ENCODE peak calls at places on chromosomes 12 and 14, in ten cellular contexts. M, D, Z, H, U, S, F, A, X and Y are unnamed samples.

GRCh38 chr14:101127239-101127638 is 223.7 kb upstream of the RTL1 start:
- DNase-seq in M (no peak), D (no peak), Z (no peak), H (no peak), U (no peak), S (no peak), F (no peak), A (peak; percentile 9), X (peak; percentile 2), Y (no peak)

GRCh38 chr12:57626111-57626928 is 6.7 kb downstream of the B4GALNT1 start:
- DNase-seq in M (no peak), D (no peak), Z (no peak), H (peak; percentile 17), U (no peak), S (no peak), F (no peak), A (no peak), X (no peak), Y (no peak)

GRCh38 chr14:58082011-58082410 is 70.0 kb downstream of the ARMH4 start:
- DNase-seq in M (no peak), D (no peak), Z (no peak), H (no peak), U (no peak), S (no peak), F (no peak), A (no peak), X (no peak), Y (no peak)

GRCh38 chr14:92531151-92531873 is 17.7 kb downstream of the RIN3 start:
- DNase-seq in M (no peak), D (no peak), Z (no peak), H (no peak), U (no peak), S (no peak), F (no peak), A (no peak), X (no peak), Y (no peak)

GRCh38 chr14:50272498-50272897 is 39.5 kb downstream of the L2HGDH start:
- DNase-seq in M (no peak), D (no peak), Z (no peak), H (no peak), U (no peak), S (no peak), F (no peak), A (no peak), X (no peak), Y (no peak)

GRCh38 chr12:70008944-70009343 is 183.9 kb downstream of the MYRFL start:
- DNase-seq in M (no peak), D (no peak), Z (no peak), H (no peak), U (no peak), S (no peak), F (no peak), A (no peak), X (no peak), Y (no peak)

GRCh38 chr12:24760606-24761378 is 188.1 kb downstream of the BCAT1 start:
- DNase-seq in M (no peak), D (no peak), Z (no peak), H (no peak), U (no peak), S (no peak), F (no peak), A (no peak), X (no peak), Y (no peak)

GRCh38 chr12:56257491-56258067 is 605 bp downstream of the ANKRD52 start:
- DNase-seq in M (peak; percentile 38), D (peak; percentile 36), Z (no peak), H (no peak), U (peak; percentile 46), S (peak; percentile 63), F (peak; percentile 77), A (no peak), X (no peak), Y (peak; percentile 54)

GRCh38 chr12:25924535-25925001 is 33.9 kb upstream of the RASSF8 start:
- DNase-seq in M (no peak), D (no peak), Z (no peak), H (no peak), U (no peak), S (no peak), F (no peak), A (no peak), X (no peak), Y (no peak)

GRCh38 chr12:15752780-15753179 is 36.4 kb downstream of the EPS8 start:
- DNase-seq in M (no peak), D (no peak), Z (no peak), H (no peak), U (no peak), S (no peak), F (no peak), A (no peak), X (no peak), Y (no peak)

GRCh38 chr14:23481992-23482813 is 12.7 kb downstream of the NGDN start:
- DNase-seq in M (no peak), D (no peak), Z (no peak), H (no peak), U (no peak), S (no peak), F (no peak), A (no peak), X (no peak), Y (no peak)

GRCh38 chr14:105939810-105940508 is 413.6 kb downstream of the TMEM121 start:
- DNase-seq in M (no peak), D (no peak), Z (no peak), H (peak; percentile 7), U (no peak), S (no peak), F (no peak), A (peak; percentile 22), X (no peak), Y (no peak)

GRCh38 chr12:53543539-53543938 is 36.3 kb upstream of the NPFF start:
- DNase-seq in M (peak; percentile 19), D (peak; percentile 57), Z (peak; percentile 63), H (peak; percentile 41), U (peak; percentile 73), S (peak; percentile 74), F (peak; percentile 46), A (peak; percentile 48), X (peak; percentile 55), Y (peak; percentile 40)

GRCh38 chr14:51208982-51209381 is 31.1 kb upstream of the TMX1 start:
- DNase-seq in M (no peak), D (no peak), Z (no peak), H (no peak), U (no peak), S (no peak), F (no peak), A (no peak), X (no peak), Y (no peak)

GRCh38 chr14:51604078-51604477 is 47.6 kb upstream of the FRMD6 start:
- DNase-seq in M (no peak), D (no peak), Z (no peak), H (no peak), U (no peak), S (no peak), F (no peak), A (no peak), X (no peak), Y (no peak)

GRCh38 chr12:94173660-94174265 is 25.4 kb downstream of the PLXNC1 start:
- DNase-seq in M (no peak), D (no peak), Z (no peak), H (no peak), U (no peak), S (no peak), F (no peak), A (no peak), X (no peak), Y (no peak)

GRCh38 chr12:72632286-72632685 is 360.1 kb downstream of the TRHDE start:
- DNase-seq in M (no peak), D (no peak), Z (no peak), H (no peak), U (no peak), S (no peak), F (no peak), A (no peak), X (no peak), Y (no peak)

GRCh38 chr12:49716546-49716945 is 9.3 kb upstream of the FMNL3 start:
- DNase-seq in M (no peak), D (no peak), Z (no peak), H (no peak), U (no peak), S (no peak), F (no peak), A (no peak), X (no peak), Y (no peak)

DNA sequence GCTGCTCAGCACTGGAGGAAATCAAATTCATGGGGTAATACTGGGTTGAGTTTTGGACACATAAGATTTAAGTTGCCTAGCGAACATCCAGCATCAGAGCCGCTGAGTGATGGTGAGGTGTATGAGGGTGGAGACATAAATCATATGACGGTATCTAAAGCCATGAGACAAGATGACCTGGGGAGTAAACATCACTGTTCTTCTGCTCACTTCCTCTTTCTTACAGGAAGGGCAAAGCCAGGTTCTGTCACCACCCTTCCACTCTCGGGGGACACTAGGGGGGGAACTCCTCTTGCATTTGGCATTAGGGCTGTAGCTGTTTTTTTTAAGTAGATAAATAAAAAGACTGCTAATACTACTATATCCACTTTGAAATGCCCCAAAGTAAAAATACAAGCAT is 24.0 kb downstream of the PRDM4 start:
- DNase-seq in M (no peak), D (no peak), Z (no peak), H (no peak), U (no peak), S (no peak), F (no peak), A (no peak), X (no peak), Y (no peak)
- TF ChIP-seq CTCF in M (no peak), D (no peak), Z (no peak), H (no peak), U (no peak), S (no peak), F (no peak), A (no peak), X (no peak), Y (no peak)

DNA sequence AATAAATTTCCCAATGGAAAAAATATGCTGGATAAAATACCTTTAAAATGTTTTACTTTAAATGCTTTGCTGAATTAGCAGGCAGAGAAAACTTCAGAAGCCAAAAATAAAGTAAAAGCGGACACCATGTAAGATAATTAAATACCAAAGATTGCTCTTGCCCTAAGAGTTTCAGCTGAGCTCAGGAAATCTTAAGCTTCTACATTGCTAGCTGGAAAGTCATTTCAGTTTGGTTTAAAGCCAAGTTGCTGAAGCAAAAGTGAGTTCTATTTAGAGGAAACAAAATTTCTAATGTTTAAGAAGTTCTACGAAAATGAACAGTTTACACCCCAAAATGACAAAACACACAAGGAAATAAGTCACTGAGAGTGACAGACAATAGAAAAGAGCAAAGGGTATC is 310.0 kb downstream of the ADAMTS20 start:
- DNase-seq in M (no peak), D (no peak), Z (no peak), H (no peak), U (no peak), S (no peak), F (no peak), A (no peak), X (no peak), Y (no peak)
- TF ChIP-seq CTCF in M (no peak), D (no peak), Z (no peak), H (no peak), U (no peak), S (no peak), F (no peak), A (no peak), X (no peak), Y (no peak)

GRCh38 chr12:75591628-75592027 is 80.2 kb upstream of the KRR1 start:
- DNase-seq in M (no peak), D (no peak), Z (no peak), H (no peak), U (no peak), S (no peak), F (no peak), A (no peak), X (no peak), Y (no peak)
- TF ChIP-seq CTCF in M (no peak), D (no peak), Z (no peak), H (no peak), U (no peak), S (no peak), F (no peak), A (no peak), X (no peak), Y (no peak)

GRCh38 chr14:35858521-35859209 is 32.5 kb downstream of the BRMS1L start:
- DNase-seq in M (no peak), D (no peak), Z (no peak), H (no peak), U (peak; percentile 50), S (no peak), F (no peak), A (no peak), X (no peak), Y (no peak)
- TF ChIP-seq CTCF in M (no peak), D (no peak), Z (no peak), H (no peak), U (no peak), S (no peak), F (no peak), A (no peak), X (no peak), Y (no peak)